ENCODE peak calls at places on chromosomes 6 and 20, in seven cellular contexts. One of them, this sample, is unnamed.

GRCh38 chr6:151869345-151869744 is 61.9 kb downstream of the ESR1 start:
- DNase-seq in CD4-positive, alpha-beta T cell: no peak
- DNase-seq in ELF-1: no peak
- DNase-seq in GM04504: no peak
- DNase-seq in stimulated activated CD8-positive, alpha-beta memory T cell treated with anti-CD3 and anti-CD28 coated beads, Interleukin-2, amount 100 ng/mL, for 48 hours: no peak
- DNase-seq in neural progenitor cell: no peak
- DNase-seq in neuronal stem cell: no peak
- DNase-seq in this sample: no peak

GRCh38 chr6:1903780-1904493 is 294.2 kb downstream of the FOXC1 start:
- DNase-seq in CD4-positive, alpha-beta T cell: no peak
- DNase-seq in ELF-1: peak; percentile 64
- DNase-seq in GM04504: no peak
- DNase-seq in stimulated activated CD8-positive, alpha-beta memory T cell treated with anti-CD3 and anti-CD28 coated beads, Interleukin-2, amount 100 ng/mL, for 48 hours: no peak
- DNase-seq in neural progenitor cell: peak; percentile 15
- DNase-seq in neuronal stem cell: no peak
- DNase-seq in this sample: no peak

GRCh38 chr20:53735536-53736050 is 142.0 kb upstream of the ZNF217 start:
- DNase-seq in CD4-positive, alpha-beta T cell: no peak
- DNase-seq in ELF-1: no peak
- DNase-seq in GM04504: peak; percentile 84
- DNase-seq in stimulated activated CD8-positive, alpha-beta memory T cell treated with anti-CD3 and anti-CD28 coated beads, Interleukin-2, amount 100 ng/mL, for 48 hours: no peak
- DNase-seq in neural progenitor cell: no peak
- DNase-seq in neuronal stem cell: no peak
- DNase-seq in this sample: peak; percentile 91

GRCh38 chr20:43931976-43932375 is 17.3 kb downstream of the TOX2 start:
- DNase-seq in CD4-positive, alpha-beta T cell: no peak
- DNase-seq in ELF-1: no peak
- DNase-seq in GM04504: no peak
- DNase-seq in stimulated activated CD8-positive, alpha-beta memory T cell treated with anti-CD3 and anti-CD28 coated beads, Interleukin-2, amount 100 ng/mL, for 48 hours: no peak
- DNase-seq in neural progenitor cell: no peak
- DNase-seq in neuronal stem cell: no peak
- DNase-seq in this sample: no peak

GRCh38 chr20:59515013-59515905 is 89.1 kb upstream of the PHACTR3 start:
- DNase-seq in CD4-positive, alpha-beta T cell: no peak
- DNase-seq in ELF-1: peak; percentile 90
- DNase-seq in GM04504: peak; percentile 30
- DNase-seq in stimulated activated CD8-positive, alpha-beta memory T cell treated with anti-CD3 and anti-CD28 coated beads, Interleukin-2, amount 100 ng/mL, for 48 hours: no peak
- DNase-seq in neural progenitor cell: peak; percentile 92
- DNase-seq in neuronal stem cell: peak; percentile 71
- DNase-seq in this sample: no peak

GRCh38 chr6:166419268-166419667 is 36.5 kb upstream of the MPC1 start:
- DNase-seq in CD4-positive, alpha-beta T cell: peak; percentile 64
- DNase-seq in ELF-1: no peak
- DNase-seq in GM04504: no peak
- DNase-seq in stimulated activated CD8-positive, alpha-beta memory T cell treated with anti-CD3 and anti-CD28 coated beads, Interleukin-2, amount 100 ng/mL, for 48 hours: peak; percentile 51
- DNase-seq in neural progenitor cell: no peak
- DNase-seq in neuronal stem cell: no peak
- DNase-seq in this sample: peak; percentile 36

GRCh38 chr6:33620158-33620583 is 951 bp upstream of the ITPR3 start:
- DNase-seq in CD4-positive, alpha-beta T cell: peak; percentile 48
- DNase-seq in ELF-1: no peak
- DNase-seq in GM04504: no peak
- DNase-seq in stimulated activated CD8-positive, alpha-beta memory T cell treated with anti-CD3 and anti-CD28 coated beads, Interleukin-2, amount 100 ng/mL, for 48 hours: no peak
- DNase-seq in neural progenitor cell: peak; percentile 53
- DNase-seq in neuronal stem cell: no peak
- DNase-seq in this sample: no peak

GRCh38 chr20:44552950-44553908 is 29.1 kb upstream of the PKIG start:
- DNase-seq in CD4-positive, alpha-beta T cell: no peak
- DNase-seq in ELF-1: no peak
- DNase-seq in GM04504: peak; percentile 63
- DNase-seq in stimulated activated CD8-positive, alpha-beta memory T cell treated with anti-CD3 and anti-CD28 coated beads, Interleukin-2, amount 100 ng/mL, for 48 hours: no peak
- DNase-seq in neural progenitor cell: no peak
- DNase-seq in neuronal stem cell: no peak
- DNase-seq in this sample: peak; percentile 62

GRCh38 chr6:170081556-170081955 is 209.3 kb downstream of the DLL1 start:
- DNase-seq in CD4-positive, alpha-beta T cell: peak; percentile 15
- DNase-seq in ELF-1: no peak
- DNase-seq in GM04504: no peak
- DNase-seq in stimulated activated CD8-positive, alpha-beta memory T cell treated with anti-CD3 and anti-CD28 coated beads, Interleukin-2, amount 100 ng/mL, for 48 hours: no peak
- DNase-seq in neural progenitor cell: no peak
- DNase-seq in neuronal stem cell: no peak
- DNase-seq in this sample: no peak

GRCh38 chr6:88422831-88423230 is 256.7 kb upstream of the CNR1 start:
- DNase-seq in CD4-positive, alpha-beta T cell: no peak
- DNase-seq in ELF-1: peak; percentile 14
- DNase-seq in GM04504: peak; percentile 6
- DNase-seq in stimulated activated CD8-positive, alpha-beta memory T cell treated with anti-CD3 and anti-CD28 coated beads, Interleukin-2, amount 100 ng/mL, for 48 hours: no peak
- DNase-seq in neural progenitor cell: no peak
- DNase-seq in neuronal stem cell: no peak
- DNase-seq in this sample: no peak

GRCh38 chr20:44696315-44696714 is 18.9 kb upstream of the CCN5 start:
- DNase-seq in CD4-positive, alpha-beta T cell: no peak
- DNase-seq in ELF-1: no peak
- DNase-seq in GM04504: no peak
- DNase-seq in stimulated activated CD8-positive, alpha-beta memory T cell treated with anti-CD3 and anti-CD28 coated beads, Interleukin-2, amount 100 ng/mL, for 48 hours: no peak
- DNase-seq in neural progenitor cell: no peak
- DNase-seq in neuronal stem cell: no peak
- DNase-seq in this sample: no peak

GRCh38 chr20:22343612-22344011 is 240.8 kb downstream of the FOXA2 start:
- DNase-seq in CD4-positive, alpha-beta T cell: no peak
- DNase-seq in ELF-1: no peak
- DNase-seq in GM04504: no peak
- DNase-seq in stimulated activated CD8-positive, alpha-beta memory T cell treated with anti-CD3 and anti-CD28 coated beads, Interleukin-2, amount 100 ng/mL, for 48 hours: no peak
- DNase-seq in neural progenitor cell: no peak
- DNase-seq in neuronal stem cell: no peak
- DNase-seq in this sample: no peak

GRCh38 chr20:54227751-54228150 is 19.9 kb downstream of the PFDN4 start:
- DNase-seq in CD4-positive, alpha-beta T cell: no peak
- DNase-seq in ELF-1: no peak
- DNase-seq in GM04504: no peak
- DNase-seq in stimulated activated CD8-positive, alpha-beta memory T cell treated with anti-CD3 and anti-CD28 coated beads, Interleukin-2, amount 100 ng/mL, for 48 hours: no peak
- DNase-seq in neural progenitor cell: no peak
- DNase-seq in neuronal stem cell: no peak
- DNase-seq in this sample: no peak

GRCh38 chr6:4973972-4974885 is 29.6 kb downstream of the RPP40 start:
- DNase-seq in CD4-positive, alpha-beta T cell: no peak
- DNase-seq in ELF-1: peak; percentile 96
- DNase-seq in GM04504: no peak
- DNase-seq in stimulated activated CD8-positive, alpha-beta memory T cell treated with anti-CD3 and anti-CD28 coated beads, Interleukin-2, amount 100 ng/mL, for 48 hours: no peak
- DNase-seq in neural progenitor cell: peak; percentile 80
- DNase-seq in neuronal stem cell: peak; percentile 24
- DNase-seq in this sample: peak; percentile 34

GRCh38 chr6:151434369-151434768 is 17.6 kb downstream of the RMND1 start:
- DNase-seq in CD4-positive, alpha-beta T cell: no peak
- DNase-seq in ELF-1: no peak
- DNase-seq in GM04504: no peak
- DNase-seq in stimulated activated CD8-positive, alpha-beta memory T cell treated with anti-CD3 and anti-CD28 coated beads, Interleukin-2, amount 100 ng/mL, for 48 hours: no peak
- DNase-seq in neural progenitor cell: no peak
- DNase-seq in neuronal stem cell: no peak
- DNase-seq in this sample: no peak

GRCh38 chr6:3398755-3399671 is 57.8 kb downstream of the SLC22A23 start:
- DNase-seq in CD4-positive, alpha-beta T cell: no peak
- DNase-seq in ELF-1: no peak
- DNase-seq in GM04504: no peak
- DNase-seq in stimulated activated CD8-positive, alpha-beta memory T cell treated with anti-CD3 and anti-CD28 coated beads, Interleukin-2, amount 100 ng/mL, for 48 hours: no peak
- DNase-seq in neural progenitor cell: no peak
- DNase-seq in neuronal stem cell: no peak
- DNase-seq in this sample: no peak

GRCh38 chr6:132703936-132704335 is 9.9 kb downstream of the VNN1 start:
- DNase-seq in CD4-positive, alpha-beta T cell: no peak
- DNase-seq in ELF-1: no peak
- DNase-seq in GM04504: no peak
- DNase-seq in stimulated activated CD8-positive, alpha-beta memory T cell treated with anti-CD3 and anti-CD28 coated beads, Interleukin-2, amount 100 ng/mL, for 48 hours: no peak
- DNase-seq in neural progenitor cell: no peak
- DNase-seq in neuronal stem cell: no peak
- DNase-seq in this sample: no peak

GRCh38 chr20:1803216-1804128 is 91.7 kb upstream of the SIRPA start:
- DNase-seq in CD4-positive, alpha-beta T cell: no peak
- DNase-seq in ELF-1: peak; percentile 77
- DNase-seq in GM04504: no peak
- DNase-seq in stimulated activated CD8-positive, alpha-beta memory T cell treated with anti-CD3 and anti-CD28 coated beads, Interleukin-2, amount 100 ng/mL, for 48 hours: no peak
- DNase-seq in neural progenitor cell: peak; percentile 93
- DNase-seq in neuronal stem cell: peak; percentile 76
- DNase-seq in this sample: no peak

GRCh38 chr6:37024665-37025337 is 19.3 kb downstream of the FGD2 start:
- DNase-seq in CD4-positive, alpha-beta T cell: no peak
- DNase-seq in ELF-1: no peak
- DNase-seq in GM04504: no peak
- DNase-seq in stimulated activated CD8-positive, alpha-beta memory T cell treated with anti-CD3 and anti-CD28 coated beads, Interleukin-2, amount 100 ng/mL, for 48 hours: peak; percentile 50
- DNase-seq in neural progenitor cell: no peak
- DNase-seq in neuronal stem cell: no peak
- DNase-seq in this sample: no peak

GRCh38 chr20:1390552-1391403 is 2.1 kb downstream of the FKBP1A start:
- DNase-seq in CD4-positive, alpha-beta T cell: no peak
- DNase-seq in ELF-1: no peak
- DNase-seq in GM04504: no peak
- DNase-seq in stimulated activated CD8-positive, alpha-beta memory T cell treated with anti-CD3 and anti-CD28 coated beads, Interleukin-2, amount 100 ng/mL, for 48 hours: no peak
- DNase-seq in neural progenitor cell: no peak
- DNase-seq in neuronal stem cell: no peak
- DNase-seq in this sample: no peak

GRCh38 chr6:136317023-136317649 is 27.5 kb upstream of the BCLAF1 start:
- DNase-seq in CD4-positive, alpha-beta T cell: peak; percentile 46
- DNase-seq in ELF-1: peak; percentile 42
- DNase-seq in GM04504: peak; percentile 32
- DNase-seq in stimulated activated CD8-positive, alpha-beta memory T cell treated with anti-CD3 and anti-CD28 coated beads, Interleukin-2, amount 100 ng/mL, for 48 hours: peak; percentile 19
- DNase-seq in neural progenitor cell: peak; percentile 71
- DNase-seq in neuronal stem cell: peak; percentile 48
- DNase-seq in this sample: peak; percentile 68

GRCh38 chr6:44003345-44004061 is 123.7 kb downstream of the MRPL14 start:
- DNase-seq in CD4-positive, alpha-beta T cell: no peak
- DNase-seq in ELF-1: peak; percentile 61
- DNase-seq in GM04504: no peak
- DNase-seq in stimulated activated CD8-positive, alpha-beta memory T cell treated with anti-CD3 and anti-CD28 coated beads, Interleukin-2, amount 100 ng/mL, for 48 hours: no peak
- DNase-seq in neural progenitor cell: peak; percentile 45
- DNase-seq in neuronal stem cell: no peak
- DNase-seq in this sample: no peak

GRCh38 chr6:40538556-40538955 is 48.6 kb downstream of the LRFN2 start:
- DNase-seq in CD4-positive, alpha-beta T cell: no peak
- DNase-seq in ELF-1: no peak
- DNase-seq in GM04504: no peak
- DNase-seq in stimulated activated CD8-positive, alpha-beta memory T cell treated with anti-CD3 and anti-CD28 coated beads, Interleukin-2, amount 100 ng/mL, for 48 hours: no peak
- DNase-seq in neural progenitor cell: no peak
- DNase-seq in neuronal stem cell: no peak
- DNase-seq in this sample: no peak

GRCh38 chr6:44022296-44022661 is 105.0 kb downstream of the MRPL14 start:
- DNase-seq in CD4-positive, alpha-beta T cell: no peak
- DNase-seq in ELF-1: no peak
- DNase-seq in GM04504: no peak
- DNase-seq in stimulated activated CD8-positive, alpha-beta memory T cell treated with anti-CD3 and anti-CD28 coated beads, Interleukin-2, amount 100 ng/mL, for 48 hours: no peak
- DNase-seq in neural progenitor cell: no peak
- DNase-seq in neuronal stem cell: no peak
- DNase-seq in this sample: no peak